ENCODE peak calls at places on chromosomes 3 and 15, in ten cellular contexts. I is GM12891, X is vagina, U is sigmoid colon, V is GM12892, E is endothelial cell of umbilical vein, W is GM12878, C is stomach, Q is transverse colon, F is HCT116. L is an unnamed sample.

GRCh38 chr3:160184655-160185054 is 40.6 kb upstream of the C3orf80 start:
- DNase-seq in F (no peak), C (no peak), I (no peak), U (no peak), Q (no peak), V (no peak), X (no peak), W (no peak), E (no peak), L (no peak)

GRCh38 chr3:45693941-45694521 is 4.8 kb downstream of the SACM1L start:
- DNase-seq in Q (no peak), I (no peak), C (no peak), U (no peak), E (no peak), W (no peak), F (no peak), V (no peak), X (no peak), L (no peak)

GRCh38 chr15:36432162-36432561 is 147.3 kb upstream of the CDIN1 start:
- DNase-seq in E (no peak), U (no peak), X (no peak), Q (no peak), C (no peak), V (no peak), W (no peak), F (no peak), I (no peak), L (no peak)

GRCh38 chr15:37397266-37398022 is 297.1 kb upstream of the MEIS2 start:
- DNase-seq in X (no peak), W (no peak), C (no peak), F (no peak), I (no peak), U (no peak), Q (no peak), V (no peak), E (no peak), L (no peak)

GRCh38 chr3:16606398-16606797 is 1.2 kb upstream of the DAZL start:
- DNase-seq in C (no peak), W (no peak), V (no peak), I (no peak), E (no peak), U (no peak), X (no peak), Q (no peak), F (no peak), L (no peak)

GRCh38 chr3:21273256-21273999 is 477.6 kb downstream of the ZNF385D start:
- DNase-seq in E (peak; percentile 23), V (no peak), F (no peak), I (no peak), X (no peak), U (no peak), Q (no peak), C (no peak), W (no peak), L (no peak)

GRCh38 chr3:126672741-126673140 is 17.8 kb upstream of the TXNRD3 start:
- DNase-seq in U (no peak), I (no peak), C (no peak), Q (no peak), W (no peak), E (no peak), F (no peak), X (peak; percentile 70), V (no peak), L (no peak)

GRCh38 chr3:37814547-37814946 is 47.1 kb upstream of the CTDSPL start:
- DNase-seq in W (no peak), V (no peak), C (no peak), U (no peak), F (no peak), I (no peak), Q (no peak), X (no peak), E (peak; percentile 9), L (no peak)

GRCh38 chr3:177538743-177539730 is 341.8 kb upstream of the TBL1XR1 start:
- DNase-seq in W (peak; percentile 26), Q (no peak), E (peak; percentile 44), X (no peak), C (no peak), F (no peak), U (no peak), V (no peak), I (no peak), L (no peak)

GRCh38 chr3:131735121-131735520 is 232.3 kb upstream of the MRPL3 start:
- DNase-seq in W (no peak), U (no peak), E (no peak), C (no peak), F (no peak), I (no peak), V (no peak), X (no peak), Q (no peak), L (no peak)

GRCh38 chr3:114144909-114145688 is 33.8 kb downstream of the DRD3 start:
- DNase-seq in E (peak; percentile 48), F (no peak), Q (no peak), U (no peak), W (no peak), C (peak; percentile 28), I (no peak), V (no peak), X (no peak), L (no peak)

GRCh38 chr3:57709559-57709958 is 16.7 kb upstream of the DENND6A start:
- DNase-seq in U (no peak), E (peak; percentile 69), W (no peak), V (no peak), Q (no peak), F (no peak), X (no peak), C (peak; percentile 46), I (no peak), L (no peak)
- TF ChIP-seq POLR2AphosphoS5 in U (no peak), E (no peak), W (no peak), V (no peak), Q (no peak), F (no peak), X (no peak), C (no peak), I (no peak), L (no peak)

DNA sequence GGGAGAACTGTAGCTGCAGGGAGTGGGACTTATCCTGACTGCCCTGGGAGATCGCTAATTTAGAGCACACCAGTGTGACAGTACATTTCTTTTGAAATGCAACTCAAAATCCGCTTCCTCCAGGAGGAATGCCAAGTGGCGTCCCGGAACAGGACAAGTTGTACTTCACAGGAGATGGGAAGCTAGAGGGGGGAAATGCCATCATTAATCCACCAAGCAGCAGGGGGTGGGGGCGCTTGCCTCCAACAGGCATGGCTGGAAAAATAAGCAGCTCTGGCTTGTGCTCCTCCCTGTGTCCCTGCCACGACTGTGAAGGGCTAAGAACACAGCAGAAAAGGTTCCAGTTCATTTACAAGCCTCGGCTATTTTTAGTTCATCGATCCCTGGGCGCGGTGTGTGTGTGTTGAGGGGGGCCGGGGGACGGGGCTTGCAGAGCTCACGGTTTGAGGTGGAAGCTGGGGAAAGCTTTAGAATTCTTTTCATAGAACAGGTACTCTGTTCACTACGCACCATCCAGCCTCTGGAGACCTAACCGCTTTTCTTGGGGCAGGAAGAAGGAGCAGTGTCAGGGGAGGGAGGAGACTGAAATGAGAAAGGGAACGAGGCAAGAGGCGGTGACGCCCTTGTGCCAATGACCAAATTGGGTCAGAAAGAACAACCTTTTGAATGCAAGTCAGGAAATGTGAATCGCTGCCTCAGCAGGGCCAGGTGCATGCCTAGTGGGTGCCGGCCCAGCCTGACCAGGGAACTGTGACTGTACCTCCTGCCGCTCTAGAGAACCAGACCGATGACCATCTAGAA is 51.8 kb upstream of the DGKG start:
- DNase-seq in X (no peak), Q (peak; percentile 38), W (peak; percentile 17), U (peak; percentile 94), V (no peak), F (no peak), I (no peak), E (no peak), C (peak; percentile 51), L (peak; percentile 58)
- TF ChIP-seq POLR2A in X (no peak), Q (no peak), W (no peak), U (no peak), V (no peak), F (no peak), I (no peak), E (no peak), C (no peak), L (no peak)

DNA sequence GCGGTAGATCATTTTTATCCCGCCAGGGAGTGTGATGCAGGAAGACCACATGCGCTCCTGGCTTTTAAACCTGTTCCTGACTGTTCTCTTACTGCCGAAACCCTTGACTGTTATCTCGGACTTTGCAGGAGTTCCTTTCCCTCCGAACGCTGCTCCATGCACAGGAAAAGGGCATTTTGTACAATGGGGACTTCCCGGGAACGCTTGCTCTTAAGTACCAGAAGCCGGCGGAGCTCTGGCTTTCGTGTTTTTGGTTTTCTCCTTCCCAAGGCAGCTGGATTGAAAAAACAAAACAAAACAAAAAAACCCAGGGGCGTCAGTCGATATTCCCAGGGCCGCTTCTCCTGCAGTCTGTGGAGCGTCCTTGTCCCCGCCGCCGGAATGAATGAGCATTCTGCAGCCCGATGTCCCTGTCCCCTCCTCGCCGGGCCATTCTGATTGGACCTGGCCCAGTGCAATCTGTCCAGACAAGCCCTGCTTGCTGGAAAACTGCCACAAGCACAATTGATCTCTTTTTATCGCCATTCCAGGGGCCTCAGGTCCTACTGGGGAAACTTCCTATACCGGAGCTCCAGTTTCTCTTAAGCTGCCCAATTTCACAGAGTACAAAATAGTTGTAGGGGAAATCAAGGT is 44.8 kb downstream of the SLC6A1 start:
- DNase-seq in W (no peak), Q (no peak), E (peak; percentile 48), F (no peak), C (no peak), V (no peak), X (no peak), I (no peak), U (no peak), L (no peak)
- TF ChIP-seq POLR2AphosphoS5 in W (no peak), Q (no peak), E (no peak), F (no peak), C (no peak), V (no peak), X (no peak), I (no peak), U (no peak), L (no peak)

DNA sequence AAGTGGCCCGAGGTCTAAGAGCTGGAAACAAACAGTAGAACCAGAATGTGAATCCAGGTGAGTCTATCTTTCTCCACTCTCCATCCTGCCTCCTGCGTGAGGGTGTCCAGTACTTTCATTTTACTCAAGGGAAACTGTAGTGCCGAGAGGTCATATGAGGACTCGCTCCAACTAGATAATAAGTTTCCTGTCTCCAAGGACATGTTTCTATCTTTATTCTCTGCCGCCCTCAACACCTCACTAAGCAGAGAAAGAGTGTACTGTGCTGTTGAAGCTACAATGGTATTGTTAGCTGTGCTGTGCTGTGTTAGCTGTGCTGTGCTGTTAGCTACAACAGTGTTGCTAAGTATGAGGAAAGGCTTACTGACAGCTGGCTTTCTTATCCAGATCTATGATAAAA is 137.9 kb upstream of the COL8A1 start:
- DNase-seq in F (no peak), E (no peak), V (no peak), W (no peak), Q (no peak), C (no peak), I (no peak), X (no peak), U (no peak), L (no peak)
- TF ChIP-seq POLR2A in F (no peak), E (no peak), V (no peak), W (no peak), Q (no peak), C (no peak), I (no peak), X (no peak), U (no peak), L (no peak)

L was measured in upper lobe of left lung.